ENCODE peak calls at places on chromosomes 1 and 21, in five cellular contexts. One of them, this sample, is unnamed.

GRCh38 chr1:3174487-3175247 is 105.7 kb downstream of the PRDM16 start:
- DNase-seq in prostate gland: peak
- DNase-seq in body of pancreas: peak
- DNase-seq in left lung: peak
- DNase-seq in kidney epithelial cell: no peak
- DNase-seq in this sample: peak

GRCh38 chr1:236141447-236142357 is 637 bp upstream of the GPR137B start:
- DNase-seq in kidney epithelial cell: no peak
- DNase-seq in prostate gland: no peak
- DNase-seq in left lung: no peak
- DNase-seq in body of pancreas: no peak
- DNase-seq in this sample: no peak

GRCh38 chr1:89546082-89546889 is 21.7 kb downstream of the LRRC8B start:
- DNase-seq in left lung: no peak
- DNase-seq in prostate gland: peak
- DNase-seq in body of pancreas: no peak
- DNase-seq in kidney epithelial cell: no peak
- DNase-seq in this sample: no peak

GRCh38 chr1:178283409-178283808 is 189.5 kb downstream of the RASAL2 start:
- DNase-seq in prostate gland: no peak
- DNase-seq in kidney epithelial cell: no peak
- DNase-seq in left lung: no peak
- DNase-seq in body of pancreas: no peak
- DNase-seq in this sample: no peak

GRCh38 chr1:1341549-1342021 is 7.6 kb downstream of the DVL1 start:
- DNase-seq in left lung: no peak
- DNase-seq in kidney epithelial cell: no peak
- DNase-seq in prostate gland: no peak
- DNase-seq in body of pancreas: no peak
- DNase-seq in this sample: no peak

GRCh38 chr1:912740-913301 is 10.9 kb upstream of the SAMD11 start:
- DNase-seq in kidney epithelial cell: no peak
- DNase-seq in body of pancreas: peak
- DNase-seq in prostate gland: no peak
- DNase-seq in left lung: peak
- DNase-seq in this sample: peak

GRCh38 chr1:147185442-147185841 is 13.2 kb upstream of the PRKAB2 start:
- DNase-seq in body of pancreas: no peak
- DNase-seq in prostate gland: no peak
- DNase-seq in left lung: no peak
- DNase-seq in kidney epithelial cell: no peak
- DNase-seq in this sample: no peak

GRCh38 chr1:89545264-89546038 is 20.8 kb downstream of the LRRC8B start:
- DNase-seq in left lung: no peak
- DNase-seq in body of pancreas: no peak
- DNase-seq in kidney epithelial cell: no peak
- DNase-seq in prostate gland: no peak
- DNase-seq in this sample: no peak

GRCh38 chr21:28336299-28336698 is 656.4 kb downstream of the LTN1 start:
- DNase-seq in left lung: no peak
- DNase-seq in kidney epithelial cell: peak
- DNase-seq in prostate gland: peak
- DNase-seq in body of pancreas: peak
- DNase-seq in this sample: peak

GRCh38 chr1:246333855-246334254 is 173.2 kb downstream of the SMYD3 start:
- DNase-seq in body of pancreas: no peak
- DNase-seq in left lung: no peak
- DNase-seq in kidney epithelial cell: no peak
- DNase-seq in prostate gland: no peak
- DNase-seq in this sample: no peak

GRCh38 chr1:4173731-4174130 is 273.7 kb upstream of the C1orf174 start:
- DNase-seq in kidney epithelial cell: no peak
- DNase-seq in body of pancreas: no peak
- DNase-seq in prostate gland: no peak
- DNase-seq in left lung: no peak
- DNase-seq in this sample: no peak

GRCh38 chr1:209747580-209748262 is 8.1 kb upstream of the TRAF3IP3 start:
- DNase-seq in kidney epithelial cell: peak
- DNase-seq in prostate gland: peak
- DNase-seq in body of pancreas: peak
- DNase-seq in left lung: peak
- DNase-seq in this sample: peak

GRCh38 chr1:14678011-14678638 is 79.6 kb downstream of the KAZN start:
- DNase-seq in kidney epithelial cell: no peak
- DNase-seq in prostate gland: no peak
- DNase-seq in left lung: no peak
- DNase-seq in body of pancreas: no peak
- DNase-seq in this sample: no peak

GRCh38 chr1:85494957-85495266 is 30.0 kb upstream of the DDAH1 start:
- DNase-seq in body of pancreas: no peak
- DNase-seq in kidney epithelial cell: no peak
- DNase-seq in left lung: no peak
- DNase-seq in prostate gland: peak
- DNase-seq in this sample: no peak

GRCh38 chr1:60935599-60935990 is 146.8 kb upstream of the NFIA start:
- DNase-seq in kidney epithelial cell: no peak
- DNase-seq in left lung: no peak
- DNase-seq in body of pancreas: no peak
- DNase-seq in prostate gland: no peak
- DNase-seq in this sample: no peak

GRCh38 chr1:164559342-164560070 is 522 bp downstream of the PBX1 start:
- DNase-seq in kidney epithelial cell: no peak
- DNase-seq in left lung: peak
- DNase-seq in body of pancreas: peak
- DNase-seq in prostate gland: no peak
- DNase-seq in this sample: peak

GRCh38 chr1:196951711-196952394 is 8.3 kb downstream of the CFHR2 start:
- DNase-seq in kidney epithelial cell: no peak
- DNase-seq in prostate gland: no peak
- DNase-seq in left lung: no peak
- DNase-seq in body of pancreas: no peak
- DNase-seq in this sample: no peak

GRCh38 chr1:21662426-21663250 is 6.5 kb downstream of the RAP1GAP start:
- DNase-seq in kidney epithelial cell: no peak
- DNase-seq in prostate gland: no peak
- DNase-seq in body of pancreas: peak
- DNase-seq in left lung: no peak
- DNase-seq in this sample: peak

GRCh38 chr21:38948377-38948776 is 142.6 kb downstream of the ETS2 start:
- DNase-seq in prostate gland: no peak
- DNase-seq in body of pancreas: no peak
- DNase-seq in kidney epithelial cell: no peak
- DNase-seq in left lung: no peak
- DNase-seq in this sample: no peak

GRCh38 chr1:203508463-203508862 is 14.5 kb downstream of the OPTC start:
- DNase-seq in left lung: no peak
- DNase-seq in kidney epithelial cell: no peak
- DNase-seq in body of pancreas: no peak
- DNase-seq in prostate gland: no peak
- DNase-seq in this sample: no peak

GRCh38 chr1:74937176-74937575 is 197.0 kb upstream of the LHX8 start:
- DNase-seq in kidney epithelial cell: no peak
- DNase-seq in left lung: no peak
- DNase-seq in body of pancreas: no peak
- DNase-seq in prostate gland: no peak
- DNase-seq in this sample: no peak

DNA sequence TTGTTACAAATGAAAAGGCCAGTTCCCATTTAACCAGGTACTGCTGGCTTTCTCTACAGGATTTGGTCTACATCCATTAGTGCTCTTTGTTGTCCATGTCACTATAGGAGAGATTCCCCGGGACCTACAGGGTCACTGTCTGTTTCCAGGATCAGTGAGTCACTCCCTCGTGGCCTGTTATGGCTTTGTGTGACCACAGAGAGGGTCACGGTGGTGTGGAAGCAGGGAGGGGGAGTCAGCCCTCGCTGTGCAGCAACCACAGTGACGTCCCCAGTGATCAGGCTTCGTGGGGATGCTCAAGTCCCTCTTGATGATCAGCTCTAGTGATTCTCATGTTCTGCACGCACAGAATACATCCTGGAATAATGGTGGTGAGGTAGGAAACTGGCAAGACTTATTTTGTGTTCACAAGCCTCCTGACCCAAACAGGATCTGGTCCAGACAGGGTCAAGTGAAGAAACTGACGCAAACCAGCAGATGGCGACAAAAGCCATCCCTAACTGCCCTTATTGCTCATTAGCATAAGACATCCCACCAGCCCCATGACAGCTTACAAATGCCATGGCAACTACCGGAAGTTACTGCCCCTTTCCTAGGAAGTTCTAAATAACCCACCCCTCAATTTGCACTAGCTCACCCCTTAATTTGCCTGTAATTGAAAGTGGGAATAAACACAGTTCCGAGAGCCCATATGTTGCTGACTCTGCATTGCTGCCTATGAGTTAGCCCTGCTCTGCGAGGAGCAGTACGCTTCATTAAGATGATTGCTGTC is 98.5 kb downstream of the DISC1 start:
- DNase-seq in prostate gland: no peak
- DNase-seq in left lung: no peak
- DNase-seq in body of pancreas: no peak
- DNase-seq in kidney epithelial cell: no peak
- DNase-seq in this sample: no peak
- TF ChIP-seq CTCF in prostate gland: no peak
- TF ChIP-seq CTCF in left lung: peak
- TF ChIP-seq CTCF in body of pancreas: peak
- TF ChIP-seq CTCF in kidney epithelial cell: peak
- TF ChIP-seq CTCF in this sample: no peak

GRCh38 chr1:205294175-205294913 is 27.2 kb downstream of the NUAK2 start:
- DNase-seq in body of pancreas: no peak
- DNase-seq in left lung: no peak
- DNase-seq in prostate gland: no peak
- DNase-seq in kidney epithelial cell: peak
- DNase-seq in this sample: no peak
- TF ChIP-seq CTCF in body of pancreas: no peak
- TF ChIP-seq CTCF in left lung: no peak
- TF ChIP-seq CTCF in prostate gland: no peak
- TF ChIP-seq CTCF in kidney epithelial cell: no peak
- TF ChIP-seq CTCF in this sample: no peak

GRCh38 chr1:221435510-221435909 is 306.4 kb downstream of the DUSP10 start:
- DNase-seq in kidney epithelial cell: no peak
- DNase-seq in prostate gland: no peak
- DNase-seq in left lung: no peak
- DNase-seq in body of pancreas: no peak
- DNase-seq in this sample: no peak

GRCh38 chr1:221429262-221429661 is 312.6 kb downstream of the DUSP10 start:
- DNase-seq in left lung: no peak
- DNase-seq in prostate gland: no peak
- DNase-seq in kidney epithelial cell: no peak
- DNase-seq in body of pancreas: no peak
- DNase-seq in this sample: no peak

GRCh38 chr1:221431968-221432367 is 309.9 kb downstream of the DUSP10 start:
- DNase-seq in kidney epithelial cell: no peak
- DNase-seq in body of pancreas: no peak
- DNase-seq in left lung: no peak
- DNase-seq in prostate gland: no peak
- DNase-seq in this sample: no peak

GRCh38 chr1:221430133-221430960 is 311.5 kb downstream of the DUSP10 start:
- DNase-seq in body of pancreas: no peak
- DNase-seq in kidney epithelial cell: no peak
- DNase-seq in left lung: no peak
- DNase-seq in prostate gland: no peak
- DNase-seq in this sample: no peak

GRCh38 chr1:221431068-221431651 is 310.7 kb downstream of the DUSP10 start:
- DNase-seq in prostate gland: no peak
- DNase-seq in body of pancreas: no peak
- DNase-seq in left lung: no peak
- DNase-seq in kidney epithelial cell: no peak
- DNase-seq in this sample: no peak
- TF ChIP-seq CTCF in prostate gland: no peak
- TF ChIP-seq CTCF in body of pancreas: no peak
- TF ChIP-seq CTCF in left lung: no peak
- TF ChIP-seq CTCF in kidney epithelial cell: no peak
- TF ChIP-seq CTCF in this sample: no peak

DNA sequence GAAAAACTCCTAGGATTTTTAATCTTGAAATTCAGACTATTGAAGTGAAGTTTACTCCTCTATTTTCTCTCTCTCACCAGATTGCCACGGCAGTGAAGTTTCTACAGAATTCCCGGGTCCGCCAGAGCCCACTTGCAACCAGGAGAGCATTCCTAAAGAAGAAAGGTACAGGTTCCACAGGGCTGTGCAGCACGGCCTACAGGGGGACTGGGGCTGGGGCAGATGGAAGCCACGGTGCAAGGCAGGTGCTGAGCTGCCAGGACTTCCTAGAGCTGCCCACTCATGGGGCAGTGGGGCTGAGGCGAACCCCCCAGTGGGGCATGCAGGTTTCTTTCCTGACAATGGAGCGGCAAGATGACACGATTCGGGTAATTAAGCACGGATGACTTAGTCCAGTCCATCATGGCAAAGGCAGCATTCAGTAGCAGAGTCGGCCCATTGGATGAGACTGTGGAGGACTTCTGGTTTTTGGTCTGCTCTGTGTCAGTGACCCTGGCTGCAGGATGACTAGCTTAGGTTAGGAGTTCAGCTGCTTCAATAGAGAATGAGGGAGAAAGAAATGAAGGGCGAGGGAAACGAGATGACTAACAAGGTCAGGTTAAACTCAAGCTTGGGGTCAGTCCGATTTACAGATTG is 61.5 kb downstream of the PEX14 start:
- DNase-seq in body of pancreas: no peak
- DNase-seq in prostate gland: no peak
- DNase-seq in kidney epithelial cell: no peak
- DNase-seq in left lung: no peak
- DNase-seq in this sample: peak
- TF ChIP-seq CTCF in body of pancreas: no peak
- TF ChIP-seq CTCF in prostate gland: no peak
- TF ChIP-seq CTCF in kidney epithelial cell: no peak
- TF ChIP-seq CTCF in left lung: no peak
- TF ChIP-seq CTCF in this sample: no peak